ENCODE peak calls at places on chromosomes 6 and 20, in nine cellular contexts. One of them, this sample, is unnamed.

GRCh38 chr6:36735110-36735971 is 37.7 kb downstream of the RAB44 start:
- DNase-seq in tibial artery: peak
- DNase-seq in cardiac septum: peak
- DNase-seq in MCF 10A: no peak
- DNase-seq in stimulated activated CD4-positive, alpha-beta T cell treated with anti-CD3 and anti-CD28 coated beads, TNF-alpha, amount 100 ng/mL, for 24 hours: no peak
- DNase-seq in neural crest cell: no peak
- DNase-seq in sigmoid colon: peak
- DNase-seq in RKO: no peak
- DNase-seq in T-helper 9 cell: no peak
- DNase-seq in this sample: peak

GRCh38 chr6:31345026-31345730 is 11.8 kb downstream of the HLA-B start:
- DNase-seq in tibial artery: no peak
- DNase-seq in cardiac septum: no peak
- DNase-seq in MCF 10A: no peak
- DNase-seq in stimulated activated CD4-positive, alpha-beta T cell treated with anti-CD3 and anti-CD28 coated beads, TNF-alpha, amount 100 ng/mL, for 24 hours: no peak
- DNase-seq in neural crest cell: no peak
- DNase-seq in sigmoid colon: no peak
- DNase-seq in RKO: no peak
- DNase-seq in T-helper 9 cell: no peak
- DNase-seq in this sample: no peak

GRCh38 chr20:32358883-32359632 is 927 bp downstream of the ASXL1 start:
- DNase-seq in tibial artery: peak
- DNase-seq in cardiac septum: peak
- DNase-seq in MCF 10A: peak
- DNase-seq in stimulated activated CD4-positive, alpha-beta T cell treated with anti-CD3 and anti-CD28 coated beads, TNF-alpha, amount 100 ng/mL, for 24 hours: peak
- DNase-seq in neural crest cell: peak
- DNase-seq in sigmoid colon: peak
- DNase-seq in RKO: peak
- DNase-seq in T-helper 9 cell: peak
- DNase-seq in this sample: no peak

GRCh38 chr6:72950114-72950860 is 275.0 kb downstream of the KHDC1L start:
- DNase-seq in tibial artery: no peak
- DNase-seq in cardiac septum: no peak
- DNase-seq in MCF 10A: peak
- DNase-seq in stimulated activated CD4-positive, alpha-beta T cell treated with anti-CD3 and anti-CD28 coated beads, TNF-alpha, amount 100 ng/mL, for 24 hours: no peak
- DNase-seq in neural crest cell: no peak
- DNase-seq in sigmoid colon: no peak
- DNase-seq in RKO: peak
- DNase-seq in T-helper 9 cell: no peak
- DNase-seq in this sample: peak

GRCh38 chr20:62887147-62887859 is 25.7 kb upstream of the TCFL5 start:
- DNase-seq in tibial artery: no peak
- DNase-seq in cardiac septum: peak
- DNase-seq in MCF 10A: no peak
- DNase-seq in stimulated activated CD4-positive, alpha-beta T cell treated with anti-CD3 and anti-CD28 coated beads, TNF-alpha, amount 100 ng/mL, for 24 hours: no peak
- DNase-seq in neural crest cell: no peak
- DNase-seq in sigmoid colon: peak
- DNase-seq in RKO: no peak
- DNase-seq in T-helper 9 cell: no peak
- DNase-seq in this sample: peak

GRCh38 chr6:121321282-121321681 is 13.0 kb downstream of the TBC1D32 start:
- DNase-seq in tibial artery: no peak
- DNase-seq in cardiac septum: no peak
- DNase-seq in MCF 10A: no peak
- DNase-seq in stimulated activated CD4-positive, alpha-beta T cell treated with anti-CD3 and anti-CD28 coated beads, TNF-alpha, amount 100 ng/mL, for 24 hours: no peak
- DNase-seq in neural crest cell: no peak
- DNase-seq in sigmoid colon: no peak
- DNase-seq in RKO: no peak
- DNase-seq in T-helper 9 cell: no peak
- DNase-seq in this sample: no peak

GRCh38 chr6:113411006-113411405 is 446.1 kb upstream of the MARCKS start:
- DNase-seq in tibial artery: no peak
- DNase-seq in cardiac septum: no peak
- DNase-seq in MCF 10A: no peak
- DNase-seq in stimulated activated CD4-positive, alpha-beta T cell treated with anti-CD3 and anti-CD28 coated beads, TNF-alpha, amount 100 ng/mL, for 24 hours: no peak
- DNase-seq in neural crest cell: no peak
- DNase-seq in sigmoid colon: no peak
- DNase-seq in RKO: no peak
- DNase-seq in T-helper 9 cell: no peak
- DNase-seq in this sample: no peak

GRCh38 chr6:2684059-2684749 is 66.5 kb downstream of the MYLK4 start:
- DNase-seq in tibial artery: no peak
- DNase-seq in cardiac septum: no peak
- DNase-seq in MCF 10A: peak
- DNase-seq in stimulated activated CD4-positive, alpha-beta T cell treated with anti-CD3 and anti-CD28 coated beads, TNF-alpha, amount 100 ng/mL, for 24 hours: no peak
- DNase-seq in neural crest cell: no peak
- DNase-seq in sigmoid colon: no peak
- DNase-seq in RKO: peak
- DNase-seq in T-helper 9 cell: no peak
- DNase-seq in this sample: no peak

GRCh38 chr6:16921399-16922110 is 160.3 kb upstream of the ATXN1 start:
- DNase-seq in tibial artery: no peak
- DNase-seq in cardiac septum: no peak
- DNase-seq in MCF 10A: peak
- DNase-seq in stimulated activated CD4-positive, alpha-beta T cell treated with anti-CD3 and anti-CD28 coated beads, TNF-alpha, amount 100 ng/mL, for 24 hours: no peak
- DNase-seq in neural crest cell: no peak
- DNase-seq in sigmoid colon: no peak
- DNase-seq in RKO: no peak
- DNase-seq in T-helper 9 cell: no peak
- DNase-seq in this sample: no peak

GRCh38 chr6:136772685-136773472 is 19.4 kb downstream of the MAP3K5 start:
- DNase-seq in tibial artery: no peak
- DNase-seq in cardiac septum: no peak
- DNase-seq in MCF 10A: no peak
- DNase-seq in stimulated activated CD4-positive, alpha-beta T cell treated with anti-CD3 and anti-CD28 coated beads, TNF-alpha, amount 100 ng/mL, for 24 hours: no peak
- DNase-seq in neural crest cell: no peak
- DNase-seq in sigmoid colon: no peak
- DNase-seq in RKO: no peak
- DNase-seq in T-helper 9 cell: no peak
- DNase-seq in this sample: no peak

GRCh38 chr20:46954490-46955038 is 59.9 kb downstream of the EYA2 start:
- DNase-seq in tibial artery: no peak
- DNase-seq in cardiac septum: no peak
- DNase-seq in MCF 10A: peak
- DNase-seq in stimulated activated CD4-positive, alpha-beta T cell treated with anti-CD3 and anti-CD28 coated beads, TNF-alpha, amount 100 ng/mL, for 24 hours: no peak
- DNase-seq in neural crest cell: no peak
- DNase-seq in sigmoid colon: peak
- DNase-seq in RKO: no peak
- DNase-seq in T-helper 9 cell: no peak
- DNase-seq in this sample: peak

GRCh38 chr20:2101057-2101934 is at the start of gene STK35:
- DNase-seq in tibial artery: no peak
- DNase-seq in cardiac septum: no peak
- DNase-seq in MCF 10A: peak
- DNase-seq in stimulated activated CD4-positive, alpha-beta T cell treated with anti-CD3 and anti-CD28 coated beads, TNF-alpha, amount 100 ng/mL, for 24 hours: peak
- DNase-seq in neural crest cell: peak
- DNase-seq in sigmoid colon: peak
- DNase-seq in RKO: peak
- DNase-seq in T-helper 9 cell: no peak
- DNase-seq in this sample: no peak

GRCh38 chr6:63571382-63571882 is 848 bp upstream of the LOC128125822 start:
- DNase-seq in tibial artery: no peak
- DNase-seq in cardiac septum: no peak
- DNase-seq in MCF 10A: no peak
- DNase-seq in stimulated activated CD4-positive, alpha-beta T cell treated with anti-CD3 and anti-CD28 coated beads, TNF-alpha, amount 100 ng/mL, for 24 hours: no peak
- DNase-seq in neural crest cell: no peak
- DNase-seq in sigmoid colon: no peak
- DNase-seq in RKO: no peak
- DNase-seq in T-helper 9 cell: no peak
- DNase-seq in this sample: no peak

GRCh38 chr6:157563611-157564284 is 182.8 kb downstream of the ZDHHC14 start:
- DNase-seq in tibial artery: peak
- DNase-seq in cardiac septum: no peak
- DNase-seq in MCF 10A: no peak
- DNase-seq in stimulated activated CD4-positive, alpha-beta T cell treated with anti-CD3 and anti-CD28 coated beads, TNF-alpha, amount 100 ng/mL, for 24 hours: no peak
- DNase-seq in neural crest cell: no peak
- DNase-seq in sigmoid colon: no peak
- DNase-seq in RKO: no peak
- DNase-seq in T-helper 9 cell: no peak
- DNase-seq in this sample: no peak

GRCh38 chr6:16751251-16751946 is 9.9 kb downstream of the ATXN1 start:
- DNase-seq in tibial artery: no peak
- DNase-seq in cardiac septum: no peak
- DNase-seq in MCF 10A: peak
- DNase-seq in stimulated activated CD4-positive, alpha-beta T cell treated with anti-CD3 and anti-CD28 coated beads, TNF-alpha, amount 100 ng/mL, for 24 hours: no peak
- DNase-seq in neural crest cell: no peak
- DNase-seq in sigmoid colon: no peak
- DNase-seq in RKO: no peak
- DNase-seq in T-helper 9 cell: no peak
- DNase-seq in this sample: no peak

GRCh38 chr6:116557863-116558262 is 4.3 kb downstream of the CALHM4 start:
- DNase-seq in tibial artery: no peak
- DNase-seq in cardiac septum: no peak
- DNase-seq in MCF 10A: peak
- DNase-seq in stimulated activated CD4-positive, alpha-beta T cell treated with anti-CD3 and anti-CD28 coated beads, TNF-alpha, amount 100 ng/mL, for 24 hours: no peak
- DNase-seq in neural crest cell: no peak
- DNase-seq in sigmoid colon: no peak
- DNase-seq in RKO: no peak
- DNase-seq in T-helper 9 cell: no peak
- DNase-seq in this sample: peak

GRCh38 chr6:161374971-161375873 is 101.4 kb upstream of the AGPAT4 start:
- DNase-seq in tibial artery: peak
- DNase-seq in cardiac septum: peak
- DNase-seq in MCF 10A: peak
- DNase-seq in stimulated activated CD4-positive, alpha-beta T cell treated with anti-CD3 and anti-CD28 coated beads, TNF-alpha, amount 100 ng/mL, for 24 hours: no peak
- DNase-seq in neural crest cell: no peak
- DNase-seq in sigmoid colon: peak
- DNase-seq in RKO: no peak
- DNase-seq in T-helper 9 cell: no peak
- DNase-seq in this sample: peak

GRCh38 chr20:41482647-41483552 is 116.3 kb upstream of the EMILIN3 start:
- DNase-seq in tibial artery: no peak
- DNase-seq in cardiac septum: no peak
- DNase-seq in MCF 10A: peak
- DNase-seq in stimulated activated CD4-positive, alpha-beta T cell treated with anti-CD3 and anti-CD28 coated beads, TNF-alpha, amount 100 ng/mL, for 24 hours: no peak
- DNase-seq in neural crest cell: no peak
- DNase-seq in sigmoid colon: no peak
- DNase-seq in RKO: peak
- DNase-seq in T-helper 9 cell: no peak
- DNase-seq in this sample: peak

This sample was measured in skeletal muscle cell.